ENCODE peak calls at places on chromosomes 5 and 9, in six cellular contexts. E is IMR-90, N is right lobe of liver, D is esophagus squamous epithelium, X is transverse colon, K is HCT116. U is an unnamed sample.
A peak's percentile ranks its signal among the peaks of the same experiment; 100 is the strongest.

GRCh38 chr5:81838307-81838906 is 87.5 kb upstream of the SSBP2 start:
- DNase-seq in X (peak; percentile 26), E (peak; percentile 49), N (no peak), D (no peak), K (peak; percentile 28), U (no peak)

GRCh38 chr9:69502671-69503301 is 169.4 kb downstream of the APBA1 start:
- DNase-seq in N (no peak), E (peak; percentile 41), X (no peak), K (no peak), D (no peak), U (no peak)

GRCh38 chr9:79446540-79447307 is 125.0 kb upstream of the TLE4 start:
- DNase-seq in E (no peak), D (no peak), X (no peak), K (no peak), N (no peak), U (no peak)

GRCh38 chr5:38400365-38400764 is 142.0 kb downstream of the EGFLAM start:
- DNase-seq in D (no peak), N (no peak), K (no peak), E (no peak), X (no peak), U (no peak)

GRCh38 chr5:126354012-126354856 is 69.0 kb upstream of the GRAMD2B start:
- DNase-seq in K (peak; percentile 64), X (no peak), E (peak; percentile 98), D (no peak), N (no peak), U (no peak)

GRCh38 chr9:132804576-132805295 is 73.3 kb downstream of the AK8 start:
- DNase-seq in X (peak; percentile 39), N (no peak), K (no peak), E (no peak), D (no peak), U (no peak)

GRCh38 chr5:154479160-154479943 is 1.3 kb upstream of the HAND1 start:
- DNase-seq in E (no peak), N (no peak), X (no peak), K (no peak), D (no peak), U (no peak)

GRCh38 chr9:42388146-42388690 is 204.8 kb downstream of the SPATA31A6 start:
- DNase-seq in N (no peak), X (no peak), K (no peak), E (no peak), D (no peak), U (no peak)

GRCh38 chr9:97766092-97766491 is 69.0 kb upstream of the XPA start:
- DNase-seq in N (no peak), K (no peak), X (no peak), D (no peak), E (peak; percentile 72), U (no peak)

GRCh38 chr9:113511856-113512761 is 48.6 kb downstream of the RGS3 start:
- DNase-seq in E (peak; percentile 73), N (no peak), D (no peak), X (peak; percentile 35), K (no peak), U (no peak)

GRCh38 chr5:122310886-122311285 is 1.2 kb upstream of the SNCAIP start:
- DNase-seq in E (no peak), N (no peak), K (no peak), D (no peak), X (no peak), U (no peak)

GRCh38 chr5:137055271-137055872 is 443.8 kb downstream of the SPOCK1 start:
- DNase-seq in D (no peak), K (no peak), X (no peak), E (no peak), N (no peak), U (no peak)

GRCh38 chr9:127004946-127005769 is 90.6 kb downstream of the RALGPS1 start:
- DNase-seq in K (no peak), E (peak; percentile 51), N (no peak), X (no peak), D (no peak), U (no peak)

DNA sequence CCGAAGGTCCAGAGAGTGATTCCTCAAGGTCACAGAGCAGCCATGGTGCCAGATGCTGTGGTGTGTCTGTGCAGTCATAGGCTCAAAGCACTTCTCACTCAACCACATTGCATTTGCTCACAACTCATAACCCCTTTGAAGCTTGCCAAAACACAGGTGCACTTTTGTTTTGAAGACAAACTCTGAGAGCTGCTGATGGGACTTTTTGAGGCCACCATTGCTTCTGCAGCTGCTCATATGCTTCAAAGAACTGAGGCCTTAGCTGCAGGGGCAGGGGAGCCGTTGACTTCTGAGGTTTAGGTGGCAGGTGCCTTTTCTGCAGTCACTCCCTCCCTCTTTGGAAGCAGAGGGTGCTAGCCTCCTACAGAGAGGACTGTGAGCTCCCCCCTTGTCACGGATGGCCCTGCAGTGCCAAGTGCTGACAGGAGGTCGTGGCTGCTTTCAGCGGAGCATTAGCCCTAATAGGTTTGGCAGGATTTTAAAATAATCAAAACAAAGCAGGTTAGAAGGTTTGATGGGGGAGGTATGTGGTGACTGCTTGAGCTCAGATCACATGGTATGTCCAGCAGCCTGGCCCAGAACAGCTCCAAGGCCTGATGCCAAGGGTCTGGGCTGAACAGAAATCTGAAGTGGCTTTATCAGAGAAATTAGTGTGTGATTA is 232.1 kb downstream of the MAN2A1 start:
- DNase-seq in E (no peak), N (no peak), X (no peak), D (no peak), K (no peak), U (no peak)
- H3K27ac ChIP-seq in E (no peak overlapping the region), N (no peak overlapping the region), X (no peak overlapping the region), D (no peak overlapping the region), K (no peak overlapping the region), U (no peak overlapping the region)

GRCh38 chr5:56244676-56245075 is 11.5 kb upstream of the ANKRD55 start:
- DNase-seq in D (no peak), X (no peak), N (no peak), K (no peak), E (no peak), U (no peak)
- TF ChIP-seq CTCF in D (no peak), X (no peak), N (no peak), K (no peak), E (no peak), U (no peak)

DNA sequence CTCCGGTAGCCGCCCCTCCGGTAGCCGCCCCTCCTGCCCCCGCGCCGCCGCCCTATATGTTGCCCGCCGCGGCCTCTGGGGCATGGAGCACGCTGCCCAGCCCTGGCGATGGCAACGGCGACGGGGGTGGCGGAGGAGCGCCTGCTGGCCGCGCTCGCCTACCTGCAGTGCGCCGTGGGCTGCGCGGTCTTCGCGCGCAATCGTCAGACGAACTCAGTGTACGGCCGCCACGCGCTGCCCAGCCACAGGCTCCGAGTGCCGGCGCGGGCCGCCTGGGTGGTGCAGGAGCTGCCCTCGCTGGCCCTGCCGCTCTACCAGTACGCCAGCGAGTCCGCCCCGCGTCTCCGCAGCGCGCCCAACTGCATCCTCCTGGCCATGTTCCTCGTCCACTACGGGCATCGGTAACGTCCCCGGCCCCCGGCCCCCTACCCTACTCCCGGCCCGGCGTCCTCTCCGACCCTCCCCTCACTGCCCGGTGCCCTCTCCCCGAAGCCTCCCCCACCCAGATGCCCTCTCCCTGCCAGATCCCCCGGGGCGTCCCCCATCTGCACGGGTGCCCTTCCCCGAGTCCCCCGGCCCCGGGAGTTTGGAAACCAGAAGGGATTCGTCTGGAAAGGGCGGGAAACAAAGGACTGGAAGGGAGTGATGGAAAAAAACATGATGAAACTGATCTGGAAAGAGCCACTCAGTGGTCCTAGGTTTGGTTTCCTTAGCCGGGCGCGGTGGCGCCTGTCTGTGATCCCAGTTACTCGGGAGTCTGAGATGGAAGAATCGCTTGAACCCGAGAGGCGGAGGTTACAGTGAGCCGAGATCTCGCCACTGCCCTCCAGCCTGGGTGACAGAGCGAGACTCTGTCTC is 458 bp downstream of the SRD5A1 start:
- DNase-seq in D (no peak), E (peak; percentile 22), K (no peak), X (no peak), N (no peak), U (peak; percentile 72)
- TF ChIP-seq POLR2A in D (peak; percentile 57), E (no peak), K (no peak), X (no peak), N (no peak), U (no peak)

GRCh38 chr9:121455527-121456239 is 44.0 kb downstream of the GGTA1 start:
- DNase-seq in E (no peak), X (no peak), D (no peak), N (no peak), K (no peak), U (no peak)

GRCh38 chr9:121464968-121465367 is 34.7 kb downstream of the GGTA1 start:
- DNase-seq in D (no peak), X (no peak), N (no peak), E (no peak), K (no peak), U (no peak)

GRCh38 chr9:121463026-121463827 is 36.4 kb downstream of the GGTA1 start:
- DNase-seq in N (peak; percentile 35), K (peak; percentile 6), X (peak; percentile 20), E (peak; percentile 18), D (no peak), U (peak; percentile 61)

GRCh38 chr9:121454972-121455371 is 44.7 kb downstream of the GGTA1 start:
- DNase-seq in K (no peak), N (no peak), X (no peak), D (no peak), E (no peak), U (no peak)

DNA sequence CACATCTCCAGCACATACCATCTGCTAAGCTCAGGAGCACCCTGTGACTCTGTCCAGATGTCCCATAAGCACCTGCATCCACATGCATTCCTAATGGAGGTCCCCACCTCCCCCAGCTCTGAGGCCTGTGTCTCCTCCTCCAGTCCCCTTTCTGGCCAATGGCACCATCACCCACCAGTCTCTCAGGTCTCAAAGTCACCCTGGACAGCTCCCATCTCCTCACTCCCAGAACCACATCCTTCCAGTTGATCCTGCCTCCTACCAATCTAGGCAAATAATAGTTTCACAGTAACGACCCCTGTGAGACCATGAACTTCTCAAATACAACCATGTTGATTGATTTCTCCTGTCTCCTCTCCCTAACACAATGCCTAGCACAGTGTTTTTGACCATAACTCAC is 40.1 kb downstream of the GGTA1 start:
- DNase-seq in E (no peak), D (no peak), X (no peak), K (no peak), N (no peak), U (peak; percentile 46)
- H3K27ac ChIP-seq in E (no peak overlapping the region), D (no peak overlapping the region), X (no peak overlapping the region), K (no peak overlapping the region), N (no peak overlapping the region), U (no peak overlapping the region)

DNA sequence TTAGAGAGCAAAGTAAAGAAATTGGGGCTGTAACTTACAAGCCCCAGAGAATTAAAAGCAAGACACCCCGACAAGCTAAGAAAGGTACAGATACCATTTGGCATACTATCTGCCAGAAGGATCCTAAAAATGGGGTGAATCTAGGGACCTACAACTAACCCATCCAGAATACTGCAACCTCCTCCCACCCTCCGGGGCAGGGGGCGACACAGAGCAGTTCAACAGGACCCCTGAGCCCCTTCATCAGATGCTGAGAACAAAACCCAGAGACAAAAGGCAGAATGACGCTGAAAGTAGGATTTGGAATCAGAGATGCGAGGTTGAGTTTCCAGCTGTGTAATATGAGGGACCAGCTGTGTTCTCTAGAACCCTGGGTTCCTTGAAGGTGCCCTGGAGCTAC is 71.2 kb downstream of the EPB41L4B start:
- DNase-seq in X (no peak), E (no peak), N (no peak), D (no peak), K (no peak), U (no peak)
- TF ChIP-seq CTCF in X (no peak), E (no peak), N (no peak), D (no peak), K (no peak), U (no peak)

GRCh38 chr5:10421841-10422691 is 19.6 kb upstream of the ROPN1L start:
- DNase-seq in E (no peak), D (no peak), N (no peak), K (no peak), X (no peak), U (no peak)
- TF ChIP-seq POLR2A in E (no peak), D (no peak), N (no peak), K (no peak), X (no peak), U (no peak)

U was measured in sigmoid colon.